ENCODE peak calls at places on chromosomes 6 and 20, in six cellular contexts. V is heart left ventricle, K is right lobe of liver, N is colonic mucosa, O is sigmoid colon, E is glutamatergic neuron. Y is an unnamed sample.
A peak's percentile ranks its signal among the peaks of the same experiment; 100 is the strongest.

GRCh38 chr20:61535091-61535490 is 283.0 kb downstream of the CDH4 start:
- DNase-seq in V (no peak), K (no peak), N (no peak), O (no peak), E (no peak), Y (no peak)

GRCh38 chr20:8129211-8129986 is 2.7 kb upstream of the PLCB1 start:
- DNase-seq in V (no peak), K (no peak), N (no peak), O (peak; percentile 78), E (no peak), Y (no peak)

GRCh38 chr6:35415065-35415880 is 36.9 kb upstream of the FANCE start:
- DNase-seq in V (peak; percentile 71), K (peak; percentile 80), N (peak; percentile 74), O (peak; percentile 92), E (peak; percentile 60), Y (no peak)

GRCh38 chr6:101413773-101414172 is 20.3 kb downstream of the GRIK2 start:
- DNase-seq in V (no peak), K (no peak), N (no peak), O (no peak), E (no peak), Y (no peak)

GRCh38 chr6:148521586-148521985 is 178.9 kb downstream of the SASH1 start:
- DNase-seq in V (no peak), K (no peak), N (no peak), O (no peak), E (no peak), Y (no peak)

GRCh38 chr6:119361209-119361608 is 11.6 kb upstream of the MAN1A1 start:
- DNase-seq in V (no peak), K (no peak), N (no peak), O (no peak), E (no peak), Y (no peak)

GRCh38 chr6:110341671-110342304 is 16.4 kb downstream of the METTL24 start:
- DNase-seq in V (no peak), K (no peak), N (no peak), O (no peak), E (peak; percentile 74), Y (no peak)

GRCh38 chr6:109170333-109170732 is 75.0 kb downstream of the CEP57L1 start:
- DNase-seq in V (no peak), K (no peak), N (no peak), O (no peak), E (no peak), Y (no peak)

GRCh38 chr20:4076671-4077070 is 61.3 kb upstream of the RNF24 start:
- DNase-seq in V (no peak), K (no peak), N (no peak), O (no peak), E (no peak), Y (no peak)

GRCh38 chr20:9613871-9614270 is 99.5 kb downstream of the LAMP5 start:
- DNase-seq in V (no peak), K (no peak), N (no peak), O (no peak), E (no peak), Y (no peak)

GRCh38 chr6:52663120-52663934 is 7.6 kb upstream of the TMEM14A start:
- DNase-seq in V (peak; percentile 33), K (no peak), N (peak; percentile 63), O (peak; percentile 75), E (peak; percentile 30), Y (peak; percentile 22)

GRCh38 chr20:47985092-47985850 is 200.0 kb upstream of the SULF2 start:
- DNase-seq in V (no peak), K (no peak), N (no peak), O (no peak), E (no peak), Y (no peak)

GRCh38 chr6:155265843-155266535 is 2.2 kb downstream of the CLDN20 start:
- DNase-seq in V (no peak), K (no peak), N (no peak), O (no peak), E (no peak), Y (no peak)

GRCh38 chr20:9389321-9389720 is 125.1 kb upstream of the LAMP5 start:
- DNase-seq in V (no peak), K (no peak), N (peak; percentile 68), O (no peak), E (no peak), Y (no peak)

GRCh38 chr20:46128310-46129151 is 10.4 kb downstream of the CD40 start:
- DNase-seq in V (no peak), K (peak; percentile 29), N (no peak), O (peak; percentile 61), E (peak; percentile 76), Y (peak; percentile 86)

GRCh38 chr20:32153156-32153665 is 43.7 kb downstream of the TM9SF4 start:
- DNase-seq in V (no peak), K (no peak), N (no peak), O (peak; percentile 24), E (peak; percentile 7), Y (no peak)

GRCh38 chr20:53623454-53624206 is 30.0 kb upstream of the ZNF217 start:
- DNase-seq in V (peak; percentile 70), K (peak; percentile 73), N (peak; percentile 84), O (peak; percentile 87), E (peak; percentile 33), Y (no peak)

GRCh38 chr6:109595998-109596397 is 95.0 kb downstream of the AK9 start:
- DNase-seq in V (no peak), K (no peak), N (no peak), O (no peak), E (no peak), Y (no peak)

GRCh38 chr6:77021778-77022177 is 441.5 kb downstream of the HTR1B start:
- DNase-seq in V (no peak), K (no peak), N (no peak), O (no peak), E (no peak), Y (no peak)

GRCh38 chr6:111565316-111566221 is 40.1 kb downstream of the TRAF3IP2 start:
- DNase-seq in V (no peak), K (no peak), N (no peak), O (no peak), E (no peak), Y (no peak)

GRCh38 chr6:7723041-7723447 is 2.9 kb upstream of the BMP6 start:
- DNase-seq in V (peak; percentile 65), K (peak; percentile 62), N (peak; percentile 82), O (peak; percentile 89), E (peak; percentile 79), Y (no peak)

GRCh38 chr6:144104898-144105487 is 9.6 kb upstream of the SF3B5 start:
- DNase-seq in V (peak; percentile 36), K (no peak), N (peak; percentile 51), O (no peak), E (no peak), Y (no peak)

GRCh38 chr6:35146453-35146852 is 5.3 kb upstream of the TCP11 start:
- DNase-seq in V (peak; percentile 25), K (peak; percentile 63), N (peak; percentile 60), O (no peak), E (no peak), Y (peak; percentile 37)

GRCh38 chr6:69861986-69862385 is 4.4 kb upstream of the COL19A1 start:
- DNase-seq in V (no peak), K (no peak), N (no peak), O (no peak), E (no peak), Y (no peak)

GRCh38 chr6:125789576-125790402 is 971 bp upstream of the NCOA7 start:
- DNase-seq in V (peak; percentile 43), K (peak; percentile 40), N (peak; percentile 59), O (peak; percentile 89), E (peak; percentile 37), Y (no peak)

GRCh38 chr6:99745651-99746050 is 139.0 kb downstream of the PRDM13 start:
- DNase-seq in V (no peak), K (no peak), N (no peak), O (no peak), E (no peak), Y (no peak)

GRCh38 chr20:20609522-20609921 is 102.9 kb downstream of the RALGAPA2 start:
- DNase-seq in V (no peak), K (no peak), N (no peak), O (no peak), E (no peak), Y (no peak)
- TF ChIP-seq CTCF in V (no peak), K (no peak), N (no peak), O (no peak), E (no peak), Y (no peak)

GRCh38 chr6:39901670-39902069 is 32.6 kb downstream of the MOCS1 start:
- DNase-seq in V (no peak), K (peak; percentile 83), N (no peak), O (peak; percentile 61), E (no peak), Y (no peak)

GRCh38 chr6:39902136-39902535 is 32.1 kb downstream of the MOCS1 start:
- DNase-seq in V (no peak), K (no peak), N (no peak), O (no peak), E (no peak), Y (no peak)

GRCh38 chr6:39903656-39904055 is 30.6 kb downstream of the MOCS1 start:
- DNase-seq in V (no peak), K (no peak), N (no peak), O (no peak), E (no peak), Y (no peak)

GRCh38 chr6:39901116-39901655 is 33.1 kb downstream of the MOCS1 start:
- DNase-seq in V (no peak), K (no peak), N (no peak), O (peak; percentile 56), E (no peak), Y (no peak)

GRCh38 chr6:39902786-39903465 is 31.3 kb downstream of the MOCS1 start:
- DNase-seq in V (no peak), K (no peak), N (no peak), O (peak; percentile 14), E (no peak), Y (no peak)
- TF ChIP-seq CTCF in V (no peak), K (no peak), N (no peak), O (no peak), E (no peak), Y (peak; percentile 13)

DNA sequence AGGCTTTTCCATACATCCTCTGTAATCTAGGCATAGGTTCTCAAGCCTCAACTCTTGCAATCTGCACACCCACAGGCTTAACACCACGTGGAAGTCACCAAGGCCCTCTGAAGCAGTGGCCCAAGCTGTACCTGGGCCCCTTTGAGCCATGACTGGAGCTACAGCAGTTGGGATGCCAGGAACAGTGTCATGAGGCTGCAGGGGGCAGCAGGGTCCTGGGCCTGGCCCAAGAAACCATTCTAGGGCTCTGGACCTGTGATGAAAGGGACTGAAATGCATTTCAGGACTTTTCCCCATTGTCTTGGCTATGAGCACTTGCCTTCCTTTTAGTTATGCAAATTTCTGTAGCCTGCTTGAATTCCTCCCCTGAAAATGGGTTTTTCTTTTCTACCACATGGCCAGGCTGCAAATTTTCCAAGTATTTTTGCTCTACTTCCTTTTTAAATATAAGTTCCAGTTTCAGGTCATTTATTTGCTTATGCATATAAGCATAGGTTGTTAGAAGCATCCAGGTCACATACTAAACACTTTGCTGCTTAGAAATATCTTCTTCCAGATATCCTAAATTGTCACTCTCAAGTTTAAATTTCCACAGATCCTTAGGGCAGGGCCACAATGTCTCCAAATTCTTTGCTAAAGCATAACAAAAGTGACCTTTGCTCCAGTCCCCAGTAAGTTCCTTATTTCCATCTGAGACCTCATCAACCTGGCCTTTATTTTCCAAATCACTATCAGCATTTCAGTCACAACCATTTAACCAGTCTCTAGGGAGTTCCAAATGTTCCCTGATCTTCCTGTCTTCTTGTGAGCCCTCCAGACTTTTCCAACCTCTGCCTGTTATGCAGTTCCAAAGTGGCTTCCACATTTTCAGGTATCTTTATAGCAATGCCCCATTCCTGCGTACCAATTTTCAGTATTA is 48.6 kb upstream of the CD2AP start:
- DNase-seq in V (no peak), K (no peak), N (no peak), O (no peak), E (no peak), Y (no peak)
- TF ChIP-seq CTCF in V (no peak), K (no peak), N (no peak), O (no peak), E (no peak), Y (no peak)

GRCh38 chr6:162442675-162443074 is 284.9 kb downstream of the PRKN start:
- DNase-seq in V (no peak), K (no peak), N (no peak), O (no peak), E (peak; percentile 47), Y (no peak)
- TF ChIP-seq CTCF in V (peak; percentile 28), K (no peak), N (no peak), O (no peak), E (peak; percentile 69), Y (peak; percentile 66)

Y was measured in D721Med.